ENCODE peak calls at places on chromosomes 12 and 14, in four cellular contexts. One of them, this sample, is unnamed.

GRCh38 chr12:9064201-9064814 is 51.4 kb downstream of the A2M start:
- DNase-seq in A549: peak
- DNase-seq in GM12865: peak
- DNase-seq in stimulated activated CD4-positive, alpha-beta T cell treated with anti-CD3 and anti-CD28 coated beads, Interleukin-1b, Interleukin-23, amount 100 ng/mL, for 24 hours: peak
- DNase-seq in this sample: peak

GRCh38 chr12:55955800-55956508 is 9.9 kb downstream of the PMEL start:
- DNase-seq in GM12865: peak
- DNase-seq in A549: peak
- DNase-seq in stimulated activated CD4-positive, alpha-beta T cell treated with anti-CD3 and anti-CD28 coated beads, Interleukin-1b, Interleukin-23, amount 100 ng/mL, for 24 hours: peak
- DNase-seq in this sample: no peak

GRCh38 chr14:21044106-21044618 is 2.0 kb downstream of the RNASE7 start:
- DNase-seq in A549: no peak
- DNase-seq in GM12865: no peak
- DNase-seq in stimulated activated CD4-positive, alpha-beta T cell treated with anti-CD3 and anti-CD28 coated beads, Interleukin-1b, Interleukin-23, amount 100 ng/mL, for 24 hours: no peak
- DNase-seq in this sample: no peak

GRCh38 chr12:4441355-4442330 is 4.0 kb downstream of the FGF6 start:
- DNase-seq in stimulated activated CD4-positive, alpha-beta T cell treated with anti-CD3 and anti-CD28 coated beads, Interleukin-1b, Interleukin-23, amount 100 ng/mL, for 24 hours: no peak
- DNase-seq in A549: no peak
- DNase-seq in GM12865: peak
- DNase-seq in this sample: no peak

GRCh38 chr14:85587152-85587697 is 57.3 kb downstream of the FLRT2 start:
- DNase-seq in stimulated activated CD4-positive, alpha-beta T cell treated with anti-CD3 and anti-CD28 coated beads, Interleukin-1b, Interleukin-23, amount 100 ng/mL, for 24 hours: no peak
- DNase-seq in A549: peak
- DNase-seq in GM12865: no peak
- DNase-seq in this sample: no peak

GRCh38 chr12:1473418-1473817 is 121.0 kb downstream of the FBXL14 start:
- DNase-seq in stimulated activated CD4-positive, alpha-beta T cell treated with anti-CD3 and anti-CD28 coated beads, Interleukin-1b, Interleukin-23, amount 100 ng/mL, for 24 hours: no peak
- DNase-seq in A549: no peak
- DNase-seq in GM12865: no peak
- DNase-seq in this sample: peak

GRCh38 chr14:31161274-31161673 is 46.3 kb downstream of the HECTD1 start:
- DNase-seq in A549: no peak
- DNase-seq in stimulated activated CD4-positive, alpha-beta T cell treated with anti-CD3 and anti-CD28 coated beads, Interleukin-1b, Interleukin-23, amount 100 ng/mL, for 24 hours: no peak
- DNase-seq in GM12865: no peak
- DNase-seq in this sample: no peak

GRCh38 chr12:12720052-12720451 is 2.9 kb downstream of the CDKN1B start:
- DNase-seq in A549: peak
- DNase-seq in GM12865: no peak
- DNase-seq in stimulated activated CD4-positive, alpha-beta T cell treated with anti-CD3 and anti-CD28 coated beads, Interleukin-1b, Interleukin-23, amount 100 ng/mL, for 24 hours: no peak
- DNase-seq in this sample: no peak

GRCh38 chr14:91415794-91416743 is 1.6 kb downstream of the CCDC88C start:
- DNase-seq in stimulated activated CD4-positive, alpha-beta T cell treated with anti-CD3 and anti-CD28 coated beads, Interleukin-1b, Interleukin-23, amount 100 ng/mL, for 24 hours: peak
- DNase-seq in A549: no peak
- DNase-seq in GM12865: peak
- DNase-seq in this sample: no peak

This sample was measured in mesothelial cell of epicardium.